ENCODE peak calls at places on chromosomes 11 and 22, in seven cellular contexts. N is fibroblast of the aortic adventitia; W is activated naive CD4-positive, alpha-beta T cell; Q is tibial nerve; X is foreskin fibroblast; J is NCI-H774; V is RCC 7860. F is an unnamed sample.

GRCh38 chr22:47736166-47737034 is 974.0 kb downstream of the TBC1D22A start:
- DNase-seq in N (no peak), W (no peak), Q (no peak), X (no peak), J (no peak), V (no peak), F (no peak)

GRCh38 chr22:42877158-42877557 is 20.1 kb upstream of the ARFGAP3 start:
- DNase-seq in N (no peak), W (no peak), Q (no peak), X (no peak), J (no peak), V (no peak), F (no peak)

GRCh38 chr11:78231962-78232459 is 43.3 kb downstream of the USP35 start:
- DNase-seq in N (peak), W (no peak), Q (no peak), X (peak), J (no peak), V (no peak), F (no peak)

GRCh38 chr11:11010624-11011127 is 152.8 kb upstream of the ZBED5 start:
- DNase-seq in N (no peak), W (no peak), Q (no peak), X (peak), J (no peak), V (no peak), F (no peak)

GRCh38 chr11:35158371-35159081 is 19.6 kb downstream of the CD44 start:
- DNase-seq in N (peak), W (no peak), Q (no peak), X (peak), J (no peak), V (no peak), F (peak)

GRCh38 chr11:8338138-8338537 is 74.5 kb upstream of the LMO1 start:
- DNase-seq in N (peak), W (no peak), Q (no peak), X (peak), J (peak), V (peak), F (no peak)

GRCh38 chr11:77789731-77790476 is 30.6 kb downstream of the RSF1 start:
- DNase-seq in N (no peak), W (no peak), Q (no peak), X (no peak), J (no peak), V (no peak), F (no peak)

GRCh38 chr11:44349328-44349727 is 39.4 kb upstream of the ALX4 start:
- DNase-seq in N (no peak), W (no peak), Q (no peak), X (no peak), J (no peak), V (no peak), F (no peak)

GRCh38 chr22:50341977-50342650 is 1.0 kb upstream of the PPP6R2 start:
- DNase-seq in N (peak), W (peak), Q (peak), X (peak), J (peak), V (peak), F (peak)

GRCh38 chr11:19756675-19757475 is 44.2 kb downstream of the NAV2 start:
- DNase-seq in N (peak), W (no peak), Q (no peak), X (no peak), J (no peak), V (no peak), F (no peak)

GRCh38 chr11:123443851-123444623 is 14.0 kb downstream of the GRAMD1B start:
- DNase-seq in N (no peak), W (no peak), Q (no peak), X (no peak), J (no peak), V (no peak), F (peak)

F was measured in suprapubic skin.